ENCODE peak calls at places on chromosomes 16 and 17, in seven cellular contexts. One of them, this sample, is unnamed.

GRCh38 chr17:50686494-50687199 is 21.1 kb downstream of the ANKRD40 start:
- DNase-seq in GM12878: no peak
- DNase-seq in ovary: peak; percentile 86
- DNase-seq in upper lobe of left lung: peak; percentile 48
- DNase-seq in A549: peak; percentile 93
- DNase-seq in tibial nerve: no peak
- DNase-seq in suprapubic skin: no peak
- DNase-seq in this sample: peak; percentile 89

GRCh38 chr17:40530531-40530987 is 29.1 kb upstream of the TNS4 start:
- DNase-seq in suprapubic skin: peak; percentile 59
- DNase-seq in tibial nerve: no peak
- DNase-seq in GM12878: no peak
- DNase-seq in upper lobe of left lung: no peak
- DNase-seq in A549: no peak
- DNase-seq in ovary: no peak
- DNase-seq in this sample: no peak

GRCh38 chr16:68993885-68994284 is 111.6 kb upstream of the HAS3 start:
- DNase-seq in GM12878: no peak
- DNase-seq in tibial nerve: no peak
- DNase-seq in suprapubic skin: no peak
- DNase-seq in ovary: no peak
- DNase-seq in upper lobe of left lung: no peak
- DNase-seq in A549: peak; percentile 58
- DNase-seq in this sample: no peak

GRCh38 chr17:73393962-73394361 is 82.2 kb upstream of the CDC42EP4 start:
- DNase-seq in GM12878: no peak
- DNase-seq in upper lobe of left lung: no peak
- DNase-seq in ovary: no peak
- DNase-seq in suprapubic skin: no peak
- DNase-seq in A549: no peak
- DNase-seq in tibial nerve: no peak
- DNase-seq in this sample: no peak

GRCh38 chr17:18963126-18964017 is 11.4 kb downstream of the SLC5A10 start:
- DNase-seq in A549: no peak
- DNase-seq in ovary: peak; percentile 18
- DNase-seq in tibial nerve: no peak
- DNase-seq in suprapubic skin: no peak
- DNase-seq in upper lobe of left lung: no peak
- DNase-seq in GM12878: no peak
- DNase-seq in this sample: peak; percentile 52

GRCh38 chr17:50953831-50954601 is 87.9 kb upstream of the TOB1 start:
- DNase-seq in tibial nerve: no peak
- DNase-seq in upper lobe of left lung: no peak
- DNase-seq in A549: no peak
- DNase-seq in suprapubic skin: peak; percentile 76
- DNase-seq in GM12878: no peak
- DNase-seq in ovary: peak; percentile 65
- DNase-seq in this sample: peak; percentile 43

GRCh38 chr16:87764600-87765472 is 950 bp downstream of the KLHDC4 start:
- DNase-seq in suprapubic skin: no peak
- DNase-seq in tibial nerve: no peak
- DNase-seq in A549: peak; percentile 28
- DNase-seq in GM12878: no peak
- DNase-seq in upper lobe of left lung: no peak
- DNase-seq in ovary: no peak
- DNase-seq in this sample: no peak

GRCh38 chr17:4204676-4205075 is 59.1 kb downstream of the ANKFY1 start:
- DNase-seq in ovary: no peak
- DNase-seq in upper lobe of left lung: no peak
- DNase-seq in tibial nerve: peak; percentile 78
- DNase-seq in GM12878: no peak
- DNase-seq in A549: no peak
- DNase-seq in suprapubic skin: peak; percentile 74
- DNase-seq in this sample: peak; percentile 56

GRCh38 chr16:78460428-78460827 is 361.0 kb downstream of the WWOX start:
- DNase-seq in GM12878: no peak
- DNase-seq in A549: no peak
- DNase-seq in tibial nerve: no peak
- DNase-seq in ovary: no peak
- DNase-seq in suprapubic skin: no peak
- DNase-seq in upper lobe of left lung: no peak
- DNase-seq in this sample: no peak

GRCh38 chr16:4700380-4700996 is 7.1 kb downstream of the NUDT16L1 start:
- DNase-seq in tibial nerve: no peak
- DNase-seq in upper lobe of left lung: no peak
- DNase-seq in ovary: no peak
- DNase-seq in suprapubic skin: no peak
- DNase-seq in GM12878: no peak
- DNase-seq in A549: no peak
- DNase-seq in this sample: no peak

GRCh38 chr16:67156146-67156844 is 3.4 kb downstream of the TRADD start:
- DNase-seq in A549: no peak
- DNase-seq in GM12878: no peak
- DNase-seq in upper lobe of left lung: no peak
- DNase-seq in tibial nerve: no peak
- DNase-seq in ovary: peak; percentile 32
- DNase-seq in suprapubic skin: no peak
- DNase-seq in this sample: no peak

GRCh38 chr17:47860396-47860795 is 9.4 kb upstream of the SP6 start:
- DNase-seq in A549: no peak
- DNase-seq in upper lobe of left lung: no peak
- DNase-seq in tibial nerve: no peak
- DNase-seq in ovary: no peak
- DNase-seq in suprapubic skin: no peak
- DNase-seq in GM12878: no peak
- DNase-seq in this sample: no peak

GRCh38 chr17:65953316-65954147 is 238.4 kb downstream of the CEP112 start:
- DNase-seq in tibial nerve: no peak
- DNase-seq in upper lobe of left lung: no peak
- DNase-seq in ovary: no peak
- DNase-seq in GM12878: no peak
- DNase-seq in suprapubic skin: no peak
- DNase-seq in A549: no peak
- DNase-seq in this sample: no peak

GRCh38 chr17:5676012-5676411 is 91.7 kb upstream of the NLRP1 start:
- DNase-seq in tibial nerve: no peak
- DNase-seq in suprapubic skin: no peak
- DNase-seq in GM12878: peak; percentile 2
- DNase-seq in ovary: no peak
- DNase-seq in A549: no peak
- DNase-seq in upper lobe of left lung: no peak
- DNase-seq in this sample: no peak

GRCh38 chr17:75763613-75764416 is 1.2 kb downstream of the GALK1 start:
- DNase-seq in A549: no peak
- DNase-seq in tibial nerve: no peak
- DNase-seq in GM12878: no peak
- DNase-seq in ovary: no peak
- DNase-seq in suprapubic skin: no peak
- DNase-seq in upper lobe of left lung: no peak
- DNase-seq in this sample: no peak

GRCh38 chr16:67461600-67462278 is 19.2 kb downstream of the ATP6V0D1 start:
- DNase-seq in GM12878: no peak
- DNase-seq in A549: no peak
- DNase-seq in ovary: no peak
- DNase-seq in upper lobe of left lung: peak; percentile 89
- DNase-seq in tibial nerve: no peak
- DNase-seq in suprapubic skin: peak; percentile 86
- DNase-seq in this sample: peak; percentile 93

GRCh38 chr17:77417575-77417974 is 276.8 kb downstream of the SEC14L1 start:
- DNase-seq in suprapubic skin: no peak
- DNase-seq in ovary: no peak
- DNase-seq in tibial nerve: no peak
- DNase-seq in A549: no peak
- DNase-seq in upper lobe of left lung: peak; percentile 52
- DNase-seq in GM12878: no peak
- DNase-seq in this sample: no peak

GRCh38 chr17:44981221-44981968 is 13.3 kb upstream of the C1QL1 start:
- DNase-seq in upper lobe of left lung: peak; percentile 26
- DNase-seq in A549: peak; percentile 84
- DNase-seq in ovary: no peak
- DNase-seq in GM12878: no peak
- DNase-seq in tibial nerve: no peak
- DNase-seq in suprapubic skin: no peak
- DNase-seq in this sample: no peak

GRCh38 chr17:42411321-42411820 is 11.7 kb downstream of the CAVIN1 start:
- DNase-seq in tibial nerve: no peak
- DNase-seq in upper lobe of left lung: no peak
- DNase-seq in ovary: no peak
- DNase-seq in suprapubic skin: no peak
- DNase-seq in GM12878: no peak
- DNase-seq in A549: no peak
- DNase-seq in this sample: no peak

GRCh38 chr17:42414782-42415409 is 8.2 kb downstream of the CAVIN1 start:
- DNase-seq in upper lobe of left lung: peak; percentile 86
- DNase-seq in suprapubic skin: no peak
- DNase-seq in ovary: no peak
- DNase-seq in GM12878: no peak
- DNase-seq in tibial nerve: no peak
- DNase-seq in A549: no peak
- DNase-seq in this sample: no peak

GRCh38 chr17:42409467-42410351 is 13.3 kb downstream of the CAVIN1 start:
- DNase-seq in tibial nerve: peak; percentile 85
- DNase-seq in GM12878: no peak
- DNase-seq in ovary: peak; percentile 58
- DNase-seq in A549: peak; percentile 99
- DNase-seq in upper lobe of left lung: peak; percentile 88
- DNase-seq in suprapubic skin: peak; percentile 92
- DNase-seq in this sample: peak; percentile 49

GRCh38 chr17:42413464-42414040 is 9.5 kb downstream of the CAVIN1 start:
- DNase-seq in A549: no peak
- DNase-seq in ovary: no peak
- DNase-seq in suprapubic skin: no peak
- DNase-seq in upper lobe of left lung: no peak
- DNase-seq in tibial nerve: no peak
- DNase-seq in GM12878: no peak
- DNase-seq in this sample: no peak

GRCh38 chr17:42411905-42412679 is 11.0 kb downstream of the CAVIN1 start:
- DNase-seq in upper lobe of left lung: no peak
- DNase-seq in A549: no peak
- DNase-seq in GM12878: no peak
- DNase-seq in tibial nerve: no peak
- DNase-seq in suprapubic skin: no peak
- DNase-seq in ovary: no peak
- DNase-seq in this sample: no peak
- TF ChIP-seq EP300 in upper lobe of left lung: no peak
- TF ChIP-seq EP300 in A549: no peak
- TF ChIP-seq EP300 in GM12878: no peak
- TF ChIP-seq EP300 in tibial nerve: no peak
- TF ChIP-seq EP300 in suprapubic skin: no peak
- TF ChIP-seq EP300 in ovary: no peak
- TF ChIP-seq EP300 in this sample: no peak

GRCh38 chr17:38703742-38704644 is 1.1 kb upstream of the MLLT6 start:
- DNase-seq in ovary: peak; percentile 94
- DNase-seq in upper lobe of left lung: peak; percentile 95
- DNase-seq in tibial nerve: peak; percentile 70
- DNase-seq in A549: no peak
- DNase-seq in GM12878: no peak
- DNase-seq in suprapubic skin: peak; percentile 90
- DNase-seq in this sample: peak; percentile 93
- TF ChIP-seq EP300 in ovary: no peak
- TF ChIP-seq EP300 in upper lobe of left lung: no peak
- TF ChIP-seq EP300 in tibial nerve: peak; percentile 30
- TF ChIP-seq EP300 in A549: no peak
- TF ChIP-seq EP300 in GM12878: no peak
- TF ChIP-seq EP300 in suprapubic skin: no peak
- TF ChIP-seq EP300 in this sample: peak; percentile 2

GRCh38 chr16:57152096-57153093 is 33.4 kb downstream of the PSME3IP1 start:
- DNase-seq in upper lobe of left lung: no peak
- DNase-seq in suprapubic skin: no peak
- DNase-seq in A549: no peak
- DNase-seq in tibial nerve: no peak
- DNase-seq in ovary: no peak
- DNase-seq in GM12878: no peak
- DNase-seq in this sample: no peak

GRCh38 chr16:57153841-57154240 is 32.0 kb downstream of the PSME3IP1 start:
- DNase-seq in suprapubic skin: no peak
- DNase-seq in upper lobe of left lung: no peak
- DNase-seq in ovary: no peak
- DNase-seq in GM12878: no peak
- DNase-seq in A549: no peak
- DNase-seq in tibial nerve: no peak
- DNase-seq in this sample: no peak

GRCh38 chr16:57155702-57156350 is 30.0 kb downstream of the PSME3IP1 start:
- DNase-seq in tibial nerve: no peak
- DNase-seq in ovary: no peak
- DNase-seq in A549: no peak
- DNase-seq in upper lobe of left lung: no peak
- DNase-seq in suprapubic skin: no peak
- DNase-seq in GM12878: no peak
- DNase-seq in this sample: no peak

GRCh38 chr16:57159447-57159846 is 26.4 kb downstream of the PSME3IP1 start:
- DNase-seq in tibial nerve: no peak
- DNase-seq in A549: no peak
- DNase-seq in upper lobe of left lung: no peak
- DNase-seq in ovary: no peak
- DNase-seq in suprapubic skin: no peak
- DNase-seq in GM12878: no peak
- DNase-seq in this sample: no peak

DNA sequence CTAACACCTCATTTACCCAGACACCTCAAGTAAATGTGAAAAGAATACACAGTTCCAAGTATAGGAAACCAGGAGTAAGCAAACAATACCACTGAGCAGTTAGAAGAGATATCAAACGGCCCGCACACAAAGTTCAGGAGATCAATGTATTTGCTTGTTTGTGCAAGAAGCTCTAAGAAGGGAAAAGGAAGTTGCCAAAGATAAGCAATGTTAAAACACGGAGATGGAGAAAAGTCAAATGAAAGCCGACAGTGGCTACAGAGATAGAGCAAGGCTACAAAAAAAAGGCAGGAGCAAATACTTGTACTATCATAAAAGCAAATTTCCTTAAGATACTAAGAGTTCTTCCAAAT is 29.5 kb downstream of the PSME3IP1 start:
- DNase-seq in tibial nerve: no peak
- DNase-seq in GM12878: no peak
- DNase-seq in A549: no peak
- DNase-seq in upper lobe of left lung: no peak
- DNase-seq in ovary: no peak
- DNase-seq in suprapubic skin: no peak
- DNase-seq in this sample: no peak
- TF ChIP-seq EP300 in tibial nerve: no peak
- TF ChIP-seq EP300 in GM12878: no peak
- TF ChIP-seq EP300 in A549: no peak
- TF ChIP-seq EP300 in upper lobe of left lung: no peak
- TF ChIP-seq EP300 in ovary: no peak
- TF ChIP-seq EP300 in suprapubic skin: no peak
- TF ChIP-seq EP300 in this sample: no peak

DNA sequence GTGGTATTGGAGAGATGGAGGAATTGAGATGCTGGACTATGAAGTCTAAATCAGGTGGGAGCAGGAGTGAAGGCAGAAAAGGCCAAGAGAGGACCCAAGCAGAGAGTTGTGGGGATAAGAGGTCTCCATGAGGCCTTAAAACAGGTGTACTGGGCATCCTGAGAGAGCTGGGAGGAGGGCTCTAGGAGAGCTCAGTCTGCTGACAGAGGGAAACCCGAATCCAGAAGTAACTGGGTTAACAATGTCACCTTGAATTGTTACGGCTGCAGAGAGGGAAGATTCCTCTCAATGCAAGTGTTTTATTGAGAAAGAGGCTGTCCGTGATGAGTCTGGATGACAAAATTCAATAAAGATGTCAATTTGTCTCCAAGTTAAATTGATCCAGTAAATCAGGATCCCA is 8.4 kb downstream of the DHRS7C start:
- DNase-seq in ovary: no peak
- DNase-seq in upper lobe of left lung: no peak
- DNase-seq in A549: no peak
- DNase-seq in suprapubic skin: no peak
- DNase-seq in tibial nerve: no peak
- DNase-seq in GM12878: no peak
- DNase-seq in this sample: no peak
- TF ChIP-seq EP300 in ovary: no peak
- TF ChIP-seq EP300 in upper lobe of left lung: no peak
- TF ChIP-seq EP300 in A549: no peak
- TF ChIP-seq EP300 in suprapubic skin: no peak
- TF ChIP-seq EP300 in tibial nerve: no peak
- TF ChIP-seq EP300 in GM12878: no peak
- TF ChIP-seq EP300 in this sample: no peak

This sample was measured in transverse colon.